ENCODE peak calls at places on chromosome 7, in eight cellular contexts. One of them, this sample, is unnamed. For H3K36me3, the result is how much of the 10 kb centered on the place peaks cover.

GRCh38 chr7:131288446-131288845 is 39.2 kb upstream of the MKLN1 start:
- DNase-seq in aorta: no peak
- DNase-seq in WERI-Rb-1: no peak
- DNase-seq in K562: peak
- DNase-seq in right lobe of liver: no peak
- DNase-seq in kidney: no peak
- DNase-seq in breast epithelium: no peak
- DNase-seq in heart left ventricle: peak
- DNase-seq in this sample: no peak

GRCh38 chr7:22842383-22842903 is 19.8 kb upstream of the TOMM7 start:
- DNase-seq in aorta: no peak
- DNase-seq in WERI-Rb-1: no peak
- DNase-seq in K562: no peak
- DNase-seq in right lobe of liver: no peak
- DNase-seq in kidney: no peak
- DNase-seq in breast epithelium: peak
- DNase-seq in heart left ventricle: no peak
- DNase-seq in this sample: no peak

GRCh38 chr7:31108097-31108657 is 56.1 kb downstream of the ADCYAP1R1 start:
- DNase-seq in aorta: no peak
- DNase-seq in WERI-Rb-1: no peak
- DNase-seq in K562: no peak
- DNase-seq in right lobe of liver: no peak
- DNase-seq in kidney: no peak
- DNase-seq in breast epithelium: peak
- DNase-seq in heart left ventricle: no peak
- DNase-seq in this sample: no peak

GRCh38 chr7:73905360-73905759 is 44.4 kb downstream of the TMEM270 start:
- DNase-seq in aorta: peak
- DNase-seq in WERI-Rb-1: no peak
- DNase-seq in K562: no peak
- DNase-seq in right lobe of liver: peak
- DNase-seq in kidney: peak
- DNase-seq in breast epithelium: no peak
- DNase-seq in heart left ventricle: no peak
- DNase-seq in this sample: no peak

GRCh38 chr7:116577320-116577871 is 52.6 kb downstream of the CAV1 start:
- DNase-seq in aorta: no peak
- DNase-seq in WERI-Rb-1: no peak
- DNase-seq in K562: no peak
- DNase-seq in right lobe of liver: no peak
- DNase-seq in kidney: no peak
- DNase-seq in breast epithelium: no peak
- DNase-seq in heart left ventricle: no peak
- DNase-seq in this sample: no peak

GRCh38 chr7:132782777-132783633 is 206.7 kb upstream of the PLXNA4 start:
- DNase-seq in aorta: no peak
- DNase-seq in WERI-Rb-1: no peak
- DNase-seq in K562: no peak
- DNase-seq in right lobe of liver: no peak
- DNase-seq in kidney: no peak
- DNase-seq in breast epithelium: no peak
- DNase-seq in heart left ventricle: no peak
- DNase-seq in this sample: no peak

GRCh38 chr7:149322737-149323136 is 60.7 kb downstream of the ZNF783 start:
- DNase-seq in aorta: no peak
- DNase-seq in WERI-Rb-1: no peak
- DNase-seq in K562: no peak
- DNase-seq in right lobe of liver: no peak
- DNase-seq in kidney: no peak
- DNase-seq in breast epithelium: no peak
- DNase-seq in heart left ventricle: no peak
- DNase-seq in this sample: no peak

GRCh38 chr7:2572101-2572842 is 13.5 kb downstream of the IQCE start:
- DNase-seq in aorta: peak
- DNase-seq in WERI-Rb-1: no peak
- DNase-seq in K562: peak
- DNase-seq in right lobe of liver: peak
- DNase-seq in kidney: no peak
- DNase-seq in breast epithelium: no peak
- DNase-seq in heart left ventricle: no peak
- DNase-seq in this sample: no peak

GRCh38 chr7:108265007-108265406 is 134.8 kb upstream of the LAMB4 start:
- DNase-seq in aorta: no peak
- DNase-seq in WERI-Rb-1: no peak
- DNase-seq in K562: no peak
- DNase-seq in right lobe of liver: no peak
- DNase-seq in kidney: no peak
- DNase-seq in breast epithelium: no peak
- DNase-seq in heart left ventricle: no peak
- DNase-seq in this sample: no peak

GRCh38 chr7:88202278-88202677 is 17.6 kb downstream of the SRI start:
- DNase-seq in aorta: no peak
- DNase-seq in WERI-Rb-1: no peak
- DNase-seq in K562: no peak
- DNase-seq in right lobe of liver: no peak
- DNase-seq in kidney: no peak
- DNase-seq in breast epithelium: no peak
- DNase-seq in heart left ventricle: no peak
- DNase-seq in this sample: no peak

GRCh38 chr7:100728196-100728595 is 5.2 kb upstream of the ZAN start:
- DNase-seq in aorta: no peak
- DNase-seq in WERI-Rb-1: no peak
- DNase-seq in K562: no peak
- DNase-seq in right lobe of liver: no peak
- DNase-seq in kidney: no peak
- DNase-seq in breast epithelium: no peak
- DNase-seq in heart left ventricle: no peak
- DNase-seq in this sample: no peak

GRCh38 chr7:22702516-22702915 is 24.5 kb upstream of the IL6 start:
- DNase-seq in aorta: no peak
- DNase-seq in WERI-Rb-1: no peak
- DNase-seq in K562: no peak
- DNase-seq in right lobe of liver: no peak
- DNase-seq in kidney: no peak
- DNase-seq in breast epithelium: no peak
- DNase-seq in heart left ventricle: no peak
- DNase-seq in this sample: no peak

GRCh38 chr7:3867847-3868246 is 566.8 kb downstream of the SDK1 start:
- DNase-seq in aorta: no peak
- DNase-seq in WERI-Rb-1: no peak
- DNase-seq in K562: no peak
- DNase-seq in right lobe of liver: no peak
- DNase-seq in kidney: no peak
- DNase-seq in breast epithelium: no peak
- DNase-seq in heart left ventricle: no peak
- DNase-seq in this sample: peak

GRCh38 chr7:29194594-29195417 is at the start of gene CHN2:
- DNase-seq in aorta: peak
- DNase-seq in WERI-Rb-1: peak
- DNase-seq in K562: no peak
- DNase-seq in right lobe of liver: peak
- DNase-seq in kidney: peak
- DNase-seq in breast epithelium: no peak
- DNase-seq in heart left ventricle: peak
- DNase-seq in this sample: peak

GRCh38 chr7:43669286-43670081 is 59.8 kb downstream of the COA1 start:
- DNase-seq in aorta: no peak
- DNase-seq in WERI-Rb-1: no peak
- DNase-seq in K562: peak
- DNase-seq in right lobe of liver: no peak
- DNase-seq in kidney: no peak
- DNase-seq in breast epithelium: no peak
- DNase-seq in heart left ventricle: no peak
- DNase-seq in this sample: peak

GRCh38 chr7:121562274-121562673 is 166.2 kb upstream of the FAM3C start:
- DNase-seq in aorta: no peak
- DNase-seq in WERI-Rb-1: no peak
- DNase-seq in K562: no peak
- DNase-seq in right lobe of liver: no peak
- DNase-seq in kidney: no peak
- DNase-seq in breast epithelium: no peak
- DNase-seq in heart left ventricle: no peak
- DNase-seq in this sample: no peak

GRCh38 chr7:29217112-29217511 is 22.5 kb downstream of the CHN2 start:
- DNase-seq in aorta: no peak
- DNase-seq in WERI-Rb-1: no peak
- DNase-seq in K562: no peak
- DNase-seq in right lobe of liver: no peak
- DNase-seq in kidney: no peak
- DNase-seq in breast epithelium: no peak
- DNase-seq in heart left ventricle: no peak
- DNase-seq in this sample: no peak

GRCh38 chr7:121604627-121605296 is 208.7 kb upstream of the FAM3C start:
- DNase-seq in aorta: no peak
- DNase-seq in WERI-Rb-1: no peak
- DNase-seq in K562: no peak
- DNase-seq in right lobe of liver: no peak
- DNase-seq in kidney: no peak
- DNase-seq in breast epithelium: no peak
- DNase-seq in heart left ventricle: peak
- DNase-seq in this sample: no peak

GRCh38 chr7:147861058-147861716 is 729.4 kb upstream of the C7orf33 start:
- DNase-seq in aorta: no peak
- DNase-seq in WERI-Rb-1: no peak
- DNase-seq in K562: no peak
- DNase-seq in right lobe of liver: no peak
- DNase-seq in kidney: no peak
- DNase-seq in breast epithelium: no peak
- DNase-seq in heart left ventricle: no peak
- DNase-seq in this sample: no peak

GRCh38 chr7:100364480-100364879 is 6.6 kb downstream of the PILRB start:
- DNase-seq in aorta: no peak
- DNase-seq in WERI-Rb-1: no peak
- DNase-seq in K562: no peak
- DNase-seq in right lobe of liver: no peak
- DNase-seq in kidney: no peak
- DNase-seq in breast epithelium: no peak
- DNase-seq in heart left ventricle: no peak
- DNase-seq in this sample: no peak

GRCh38 chr7:107659666-107660065 is 962 bp upstream of the SLC26A4 start:
- DNase-seq in aorta: no peak
- DNase-seq in WERI-Rb-1: no peak
- DNase-seq in K562: peak
- DNase-seq in right lobe of liver: no peak
- DNase-seq in kidney: no peak
- DNase-seq in breast epithelium: no peak
- DNase-seq in heart left ventricle: no peak
- DNase-seq in this sample: no peak

GRCh38 chr7:142568430-142569097 is 180.7 kb upstream of the PRSS1 start:
- DNase-seq in aorta: no peak
- DNase-seq in WERI-Rb-1: no peak
- DNase-seq in K562: no peak
- DNase-seq in right lobe of liver: no peak
- DNase-seq in kidney: no peak
- DNase-seq in breast epithelium: no peak
- DNase-seq in heart left ventricle: no peak
- DNase-seq in this sample: no peak

GRCh38 chr7:159328096-159328495 is 183.4 kb upstream of the VIPR2 start:
- DNase-seq in aorta: no peak
- DNase-seq in WERI-Rb-1: no peak
- DNase-seq in K562: no peak
- DNase-seq in right lobe of liver: no peak
- DNase-seq in kidney: no peak
- DNase-seq in breast epithelium: no peak
- DNase-seq in heart left ventricle: no peak
- DNase-seq in this sample: no peak

GRCh38 chr7:94160719-94161435 is 156.7 kb upstream of the BET1 start:
- DNase-seq in aorta: no peak
- DNase-seq in WERI-Rb-1: no peak
- DNase-seq in K562: no peak
- DNase-seq in right lobe of liver: no peak
- DNase-seq in kidney: no peak
- DNase-seq in breast epithelium: no peak
- DNase-seq in heart left ventricle: no peak
- DNase-seq in this sample: no peak

GRCh38 chr7:75619636-75620035 is 119.1 kb downstream of the HIP1 start:
- DNase-seq in aorta: no peak
- DNase-seq in WERI-Rb-1: no peak
- DNase-seq in K562: no peak
- DNase-seq in right lobe of liver: no peak
- DNase-seq in kidney: no peak
- DNase-seq in breast epithelium: no peak
- DNase-seq in heart left ventricle: no peak
- DNase-seq in this sample: no peak
- H3K4me3 ChIP-seq in aorta: no peak
- H3K4me3 ChIP-seq in WERI-Rb-1: no peak
- H3K4me3 ChIP-seq in K562: no peak
- H3K4me3 ChIP-seq in right lobe of liver: no peak
- H3K4me3 ChIP-seq in kidney: no peak
- H3K4me3 ChIP-seq in breast epithelium: no peak
- H3K4me3 ChIP-seq in heart left ventricle: no peak
- H3K4me3 ChIP-seq in this sample: no peak

GRCh38 chr7:98194186-98194585 is 17.1 kb upstream of the BHLHA15 start:
- DNase-seq in aorta: no peak
- DNase-seq in WERI-Rb-1: no peak
- DNase-seq in K562: no peak
- DNase-seq in right lobe of liver: no peak
- DNase-seq in kidney: peak
- DNase-seq in breast epithelium: no peak
- DNase-seq in heart left ventricle: no peak
- DNase-seq in this sample: no peak
- H3K36me3 ChIP-seq in aorta: under half
- H3K36me3 ChIP-seq in WERI-Rb-1: under half
- H3K36me3 ChIP-seq in K562: half or more
- H3K36me3 ChIP-seq in right lobe of liver: under half
- H3K36me3 ChIP-seq in kidney: under half
- H3K36me3 ChIP-seq in breast epithelium: under half
- H3K36me3 ChIP-seq in heart left ventricle: half or more
- H3K36me3 ChIP-seq in this sample: under half

DNA sequence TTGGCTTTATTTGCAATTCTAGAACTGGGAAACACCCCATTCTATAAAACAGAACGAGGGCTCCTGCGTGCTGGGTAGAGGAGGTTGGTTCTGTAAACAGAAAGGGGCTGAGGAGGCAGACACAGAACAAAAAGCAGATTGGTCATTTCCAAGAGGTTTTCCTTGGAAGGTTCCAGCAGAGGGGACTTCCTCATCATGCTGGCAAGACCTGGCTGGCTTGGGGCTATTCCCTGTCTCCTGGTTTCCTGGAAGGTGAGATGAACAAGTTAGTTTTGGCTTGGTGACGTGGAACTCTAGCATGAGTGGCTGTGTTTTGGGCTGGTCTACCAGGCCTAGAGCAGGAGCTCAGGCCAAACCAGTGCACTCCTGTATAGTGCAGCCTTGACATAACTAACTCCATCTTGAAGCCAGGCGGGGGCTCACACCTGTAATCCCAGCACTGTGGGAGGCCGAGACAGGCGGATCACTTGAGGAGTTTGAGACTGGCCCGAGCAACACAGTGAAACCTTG is 26.1 kb upstream of the DNAJB6 start:
- DNase-seq in aorta: no peak
- DNase-seq in WERI-Rb-1: no peak
- DNase-seq in K562: no peak
- DNase-seq in right lobe of liver: no peak
- DNase-seq in kidney: no peak
- DNase-seq in breast epithelium: peak
- DNase-seq in heart left ventricle: no peak
- DNase-seq in this sample: no peak
- H3K4me3 ChIP-seq in aorta: no peak
- H3K4me3 ChIP-seq in WERI-Rb-1: no peak
- H3K4me3 ChIP-seq in K562: no peak
- H3K4me3 ChIP-seq in right lobe of liver: no peak
- H3K4me3 ChIP-seq in kidney: no peak
- H3K4me3 ChIP-seq in breast epithelium: no peak
- H3K4me3 ChIP-seq in heart left ventricle: no peak
- H3K4me3 ChIP-seq in this sample: no peak

GRCh38 chr7:44762726-44763522 is 14.3 kb downstream of the ZMIZ2 start:
- DNase-seq in aorta: no peak
- DNase-seq in WERI-Rb-1: no peak
- DNase-seq in K562: no peak
- DNase-seq in right lobe of liver: no peak
- DNase-seq in kidney: no peak
- DNase-seq in breast epithelium: no peak
- DNase-seq in heart left ventricle: no peak
- DNase-seq in this sample: no peak
- H3K36me3 ChIP-seq in aorta: under half
- H3K36me3 ChIP-seq in WERI-Rb-1: half or more
- H3K36me3 ChIP-seq in K562: half or more
- H3K36me3 ChIP-seq in right lobe of liver: under half
- H3K36me3 ChIP-seq in kidney: half or more
- H3K36me3 ChIP-seq in breast epithelium: under half
- H3K36me3 ChIP-seq in heart left ventricle: half or more
- H3K36me3 ChIP-seq in this sample: under half